ENCODE peak calls at places on chromosome 14, in eight cellular contexts. O, G, E, T, X, L, Y and W are unnamed samples.

GRCh38 chr14:64112859-64113258 is 181.3 kb downstream of the ESR2 start:
- DNase-seq in G (no peak), O (no peak), E (no peak), Y (no peak), L (no peak), T (no peak), X (peak), W (no peak)

GRCh38 chr14:23123419-23123818 is 4.4 kb upstream of the CEBPE start:
- DNase-seq in X (peak), E (no peak), Y (no peak), G (no peak), L (peak), T (no peak), O (peak), W (peak)

GRCh38 chr14:92973265-92973797 is 50.4 kb downstream of the CHGA start:
- DNase-seq in X (peak), L (peak), T (no peak), G (peak), O (peak), E (peak), Y (no peak), W (no peak)

GRCh38 chr14:67837011-67837624 is 17.5 kb downstream of the RAD51B start:
- DNase-seq in Y (peak), L (peak), G (peak), O (no peak), T (no peak), E (no peak), X (no peak), W (peak)

GRCh38 chr14:76564471-76565119 is 188.7 kb downstream of the ESRRB start:
- DNase-seq in O (no peak), E (no peak), X (no peak), T (no peak), Y (no peak), G (no peak), L (no peak), W (no peak)

GRCh38 chr14:96630281-96630680 is 128.1 kb downstream of the PAPOLA start:
- DNase-seq in L (no peak), Y (no peak), O (no peak), G (no peak), T (no peak), X (no peak), E (no peak), W (no peak)

GRCh38 chr14:103118019-103118662 is 5.1 kb upstream of the TNFAIP2 start:
- DNase-seq in X (no peak), O (peak), G (no peak), E (no peak), Y (no peak), T (no peak), L (peak), W (peak)

GRCh38 chr14:24952851-24953666 is 96.9 kb downstream of the STXBP6 start:
- DNase-seq in T (no peak), E (no peak), O (no peak), Y (no peak), L (no peak), G (peak), X (no peak), W (peak)

GRCh38 chr14:41380017-41380416 is 226.7 kb upstream of the LRFN5 start:
- DNase-seq in T (no peak), G (no peak), L (no peak), E (no peak), Y (no peak), O (no peak), X (no peak), W (no peak)

GRCh38 chr14:22551597-22551982 is 37.4 kb downstream of the DAD1 start:
- DNase-seq in G (peak), X (no peak), T (no peak), L (no peak), Y (no peak), E (no peak), O (no peak), W (no peak)

GRCh38 chr14:102772781-102773570 is 4.3 kb upstream of the TRAF3 start:
- DNase-seq in G (no peak), O (peak), X (no peak), E (no peak), T (no peak), Y (no peak), L (no peak), W (peak)

GRCh38 chr14:23071975-23072539 is 14.7 kb upstream of the CDH24 start:
- DNase-seq in E (no peak), X (no peak), Y (no peak), G (no peak), L (no peak), O (no peak), T (no peak), W (no peak)

GRCh38 chr14:102508410-102508773 is 1.2 kb downstream of the ANKRD9 start:
- DNase-seq in L (no peak), X (no peak), O (no peak), E (no peak), G (no peak), Y (no peak), T (no peak), W (no peak)

GRCh38 chr14:70020350-70021170 is 141.3 kb downstream of the SMOC1 start:
- DNase-seq in X (no peak), L (no peak), G (peak), O (no peak), T (no peak), E (no peak), Y (no peak), W (no peak)

GRCh38 chr14:76920572-76921175 is 94.5 kb downstream of the LRRC74A start:
- DNase-seq in E (no peak), L (peak), X (no peak), O (no peak), G (no peak), T (no peak), Y (no peak), W (peak)

GRCh38 chr14:93332032-93332852 is 594 bp downstream of the BTBD7 start:
- DNase-seq in E (no peak), X (no peak), O (peak), L (peak), Y (peak), G (peak), T (no peak), W (peak)

GRCh38 chr14:61485670-61486069 is 164.3 kb downstream of the PRKCH start:
- DNase-seq in L (no peak), O (no peak), E (no peak), X (no peak), G (no peak), T (no peak), Y (no peak), W (no peak)

GRCh38 chr14:103520657-103521437 is 1.8 kb downstream of the CKB start:
- DNase-seq in E (peak), O (peak), X (peak), Y (peak), G (peak), T (peak), L (peak), W (no peak)

GRCh38 chr14:71236430-71236829 is 329.2 kb downstream of the PCNX1 start:
- DNase-seq in T (no peak), G (no peak), X (no peak), Y (no peak), E (no peak), O (no peak), L (peak), W (no peak)

GRCh38 chr14:76546426-76547221 is 170.7 kb downstream of the ESRRB start:
- DNase-seq in G (no peak), E (no peak), X (no peak), O (no peak), L (no peak), T (no peak), Y (no peak), W (peak)

GRCh38 chr14:33932526-33933292 is 18.2 kb downstream of the EGLN3 start:
- DNase-seq in L (no peak), G (no peak), E (no peak), Y (no peak), X (no peak), O (no peak), T (no peak), W (peak)

GRCh38 chr14:93156693-93157369 is 27.9 kb downstream of the MOAP1 start:
- DNase-seq in L (no peak), G (no peak), X (no peak), T (no peak), O (no peak), E (no peak), Y (no peak), W (no peak)

GRCh38 chr14:29671034-29671433 is 256.6 kb downstream of the PRKD1 start:
- DNase-seq in L (peak), Y (no peak), E (no peak), T (no peak), O (no peak), G (no peak), X (no peak), W (no peak)

GRCh38 chr14:52907949-52908348 is 42.9 kb downstream of the FERMT2 start:
- DNase-seq in X (no peak), E (no peak), Y (no peak), T (no peak), L (no peak), O (no peak), G (no peak), W (no peak)

GRCh38 chr14:94601961-94602391 is 10.2 kb upstream of the SERPINA3 start:
- DNase-seq in G (peak), L (peak), O (peak), X (no peak), E (peak), Y (no peak), T (no peak), W (no peak)

GRCh38 chr14:64870160-64870559 is 9.5 kb downstream of the SPTB start:
- DNase-seq in G (no peak), Y (no peak), O (no peak), T (no peak), L (no peak), E (no peak), X (no peak), W (no peak)

GRCh38 chr14:35122696-35123387 is 490 bp downstream of the PRORP start:
- DNase-seq in E (no peak), L (peak), G (no peak), Y (no peak), O (no peak), T (no peak), X (peak), W (peak)

GRCh38 chr14:94213021-94213420 is 38.9 kb downstream of the PPP4R4 start:
- DNase-seq in X (no peak), L (peak), E (no peak), Y (no peak), T (no peak), G (no peak), O (no peak), W (no peak)

GRCh38 chr14:93281937-93282336 is 50.9 kb downstream of the BTBD7 start:
- DNase-seq in T (no peak), L (no peak), G (no peak), Y (no peak), E (no peak), X (no peak), O (no peak), W (no peak)